ENCODE peak calls at places on chromosomes 4 and X, in five cellular contexts. S, Z, A, B and V are unnamed samples.

GRCh38 chr4:184598753-184599491 is 50.3 kb downstream of the CASP3 start:
- DNase-seq in S (no peak), Z (peak), A (no peak), B (no peak), V (no peak)

GRCh38 chr4:11805837-11806236 is 377.1 kb upstream of the HS3ST1 start:
- DNase-seq in S (no peak), Z (peak), A (no peak), B (peak), V (no peak)

GRCh38 chrX:11532291-11533075 is 133.2 kb downstream of the ARHGAP6 start:
- DNase-seq in S (peak), Z (no peak), A (no peak), B (peak), V (no peak)

GRCh38 chrX:55713635-55714034 is 3.9 kb upstream of the RRAGB start:
- DNase-seq in S (no peak), Z (no peak), A (no peak), B (no peak), V (no peak)

GRCh38 chr4:145014365-145014764 is 83.6 kb downstream of the ANAPC10 start:
- DNase-seq in S (no peak), Z (no peak), A (no peak), B (no peak), V (no peak)

GRCh38 chr4:76562161-76562560 is 127.1 kb downstream of the SHROOM3 start:
- DNase-seq in S (no peak), Z (peak), A (no peak), B (peak), V (no peak)

GRCh38 chr4:117385531-117385930 is 300.2 kb upstream of the TRAM1L1 start:
- DNase-seq in S (no peak), Z (no peak), A (no peak), B (peak), V (no peak)

GRCh38 chr4:113080050-113080449 is 30.6 kb downstream of the ANK2 start:
- DNase-seq in S (no peak), Z (peak), A (no peak), B (peak), V (no peak)

GRCh38 chr4:53659112-53659511 is 67.8 kb upstream of the LNX1 start:
- DNase-seq in S (no peak), Z (no peak), A (no peak), B (no peak), V (no peak)

GRCh38 chr4:80386281-80386886 is 50.9 kb downstream of the CFAP299 start:
- DNase-seq in S (no peak), Z (no peak), A (no peak), B (no peak), V (no peak)

GRCh38 chr4:105145059-105145912 is 1.4 kb upstream of the TET2 start:
- DNase-seq in S (no peak), Z (no peak), A (no peak), B (no peak), V (no peak)

GRCh38 chr4:14919785-14920184 is 82.5 kb upstream of the CPEB2 start:
- DNase-seq in S (no peak), Z (no peak), A (no peak), B (no peak), V (no peak)

GRCh38 chr4:76531597-76531996 is 96.6 kb downstream of the SHROOM3 start:
- DNase-seq in S (no peak), Z (no peak), A (no peak), B (no peak), V (no peak)

GRCh38 chr4:1523907-1524636 is 117.8 kb upstream of the NKX1-1 start:
- DNase-seq in S (no peak), Z (peak), A (no peak), B (no peak), V (no peak)

GRCh38 chr4:82739292-82740190 is 59.1 kb downstream of the SCD5 start:
- DNase-seq in S (peak), Z (peak), A (peak), B (peak), V (peak)

GRCh38 chrX:22097295-22097694 is 65.2 kb downstream of the PHEX start:
- DNase-seq in S (peak), Z (peak), A (no peak), B (peak), V (no peak)

GRCh38 chr4:6942238-6942800 is 32.7 kb downstream of the TBC1D14 start:
- DNase-seq in S (peak), Z (peak), A (peak), B (peak), V (no peak)

GRCh38 chr4:8356856-8357255 is 83.7 kb downstream of the ACOX3 start:
- DNase-seq in S (no peak), Z (no peak), A (no peak), B (no peak), V (no peak)

GRCh38 chrX:119105826-119106225 is 21.8 kb downstream of the KIAA1210 start:
- DNase-seq in S (no peak), Z (no peak), A (no peak), B (peak), V (no peak)

GRCh38 chrX:45110494-45110893 is 90.2 kb downstream of the DIPK2B start:
- DNase-seq in S (no peak), Z (no peak), A (no peak), B (no peak), V (no peak)

GRCh38 chr4:33722254-33722653 is 2522.1 kb downstream of the ARAP2 start:
- DNase-seq in S (no peak), Z (no peak), A (no peak), B (no peak), V (no peak)

GRCh38 chr4:33725861-33726260 is 2518.5 kb downstream of the ARAP2 start:
- DNase-seq in S (no peak), Z (no peak), A (no peak), B (no peak), V (no peak)

GRCh38 chr4:33724685-33725084 is 2519.6 kb downstream of the ARAP2 start:
- DNase-seq in S (no peak), Z (no peak), A (no peak), B (no peak), V (no peak)

GRCh38 chr4:33722800-33723511 is 2521.4 kb downstream of the ARAP2 start:
- DNase-seq in S (no peak), Z (peak), A (no peak), B (no peak), V (no peak)
- TF ChIP-seq CTCF in S (no peak), Z (no peak), A (no peak), B (peak), V (peak)

GRCh38 chr4:45910511-45910910 is 213.3 kb downstream of the GABRG1 start:
- DNase-seq in S (no peak), Z (no peak), A (no peak), B (no peak), V (no peak)
- TF ChIP-seq CTCF in S (no peak), Z (no peak), A (no peak), B (no peak), V (no peak)

GRCh38 chrX:77628294-77629025 is 157.6 kb downstream of the ATRX start:
- DNase-seq in S (no peak), Z (peak), A (no peak), B (no peak), V (no peak)
- TF ChIP-seq CTCF in S (no peak), Z (peak), A (no peak), B (peak), V (no peak)

GRCh38 chrX:149527705-149528104 is 13.1 kb upstream of the EOLA1 start:
- DNase-seq in S (no peak), Z (peak), A (no peak), B (peak), V (no peak)
- TF ChIP-seq CTCF in S (peak), Z (peak), A (peak), B (peak), V (peak)

DNA sequence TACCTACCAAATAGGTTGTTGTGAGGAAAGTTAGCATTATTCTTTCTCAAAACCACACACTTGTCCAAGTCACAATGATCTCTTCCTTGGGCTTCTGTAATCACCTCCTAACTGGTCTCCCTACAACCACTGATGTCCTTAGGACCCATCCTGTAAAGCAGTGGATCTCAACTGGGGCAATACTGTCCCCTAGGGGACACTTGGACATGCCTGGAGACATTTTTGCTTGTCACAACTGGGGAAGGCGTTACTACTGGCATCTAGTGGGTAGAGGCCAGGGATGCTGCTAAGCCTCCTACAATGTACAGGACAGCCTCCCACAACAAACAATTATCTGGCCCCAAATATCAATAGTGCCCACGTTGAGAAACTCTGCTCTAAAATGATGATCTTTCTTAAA is 118.7 kb upstream of the AP1S2 start:
- DNase-seq in S (no peak), Z (peak), A (peak), B (peak), V (no peak)
- TF ChIP-seq CTCF in S (peak), Z (peak), A (no peak), B (peak), V (peak)

GRCh38 chr4:128385683-128386304 is 98.2 kb upstream of the PGRMC2 start:
- DNase-seq in S (no peak), Z (peak), A (no peak), B (peak), V (no peak)
- TF ChIP-seq CTCF in S (no peak), Z (no peak), A (no peak), B (peak), V (no peak)